ENCODE peak calls at places on chromosome 1, in six cellular contexts. Q, B, O, W, V and P are unnamed samples.

GRCh38 chr1:1065265-1065939 is 8.7 kb downstream of the RNF223 start:
- DNase-seq in Q (no peak), B (no peak), O (no peak), W (no peak), V (no peak), P (no peak)

GRCh38 chr1:56071351-56071750 is 508.0 kb downstream of the PLPP3 start:
- DNase-seq in Q (no peak), B (no peak), O (no peak), W (no peak), V (no peak), P (no peak)

GRCh38 chr1:30904191-30904961 is 4.2 kb downstream of the SDC3 start:
- DNase-seq in Q (no peak), B (no peak), O (no peak), W (no peak), V (no peak), P (no peak)

GRCh38 chr1:177479600-177479999 is 308.8 kb downstream of the BRINP2 start:
- DNase-seq in Q (no peak), B (no peak), O (no peak), W (no peak), V (no peak), P (no peak)

GRCh38 chr1:161013104-161013590 is 7.8 kb downstream of the F11R start:
- DNase-seq in Q (no peak), B (no peak), O (no peak), W (no peak), V (peak), P (no peak)

GRCh38 chr1:1038694-1039093 is 18.8 kb downstream of the AGRN start:
- DNase-seq in Q (no peak), B (no peak), O (no peak), W (no peak), V (no peak), P (no peak)

GRCh38 chr1:108686609-108687313 is 5.3 kb upstream of the PRPF38B start:
- DNase-seq in Q (no peak), B (peak), O (no peak), W (no peak), V (no peak), P (no peak)

GRCh38 chr1:55718758-55719671 is 503.9 kb upstream of the USP24 start:
- DNase-seq in Q (peak), B (peak), O (no peak), W (peak), V (no peak), P (no peak)

GRCh38 chr1:101781437-101781836 is 215.3 kb downstream of the OLFM3 start:
- DNase-seq in Q (no peak), B (peak), O (no peak), W (no peak), V (peak), P (no peak)

GRCh38 chr1:234735976-234736375 is 126.0 kb upstream of the IRF2BP2 start:
- DNase-seq in Q (no peak), B (no peak), O (no peak), W (no peak), V (no peak), P (no peak)

GRCh38 chr1:44129616-44130500 is 11.2 kb downstream of the KLF17 start:
- DNase-seq in Q (no peak), B (no peak), O (no peak), W (no peak), V (no peak), P (no peak)

GRCh38 chr1:19062258-19063029 is 106.0 kb upstream of the IFFO2 start:
- DNase-seq in Q (no peak), B (no peak), O (no peak), W (no peak), V (no peak), P (no peak)

GRCh38 chr1:27928216-27928954 is 6.4 kb upstream of the SMPDL3B start:
- DNase-seq in Q (no peak), B (peak), O (no peak), W (no peak), V (no peak), P (no peak)

GRCh38 chr1:10802948-10803715 is 6.7 kb upstream of the CASZ1 start:
- DNase-seq in Q (no peak), B (no peak), O (no peak), W (no peak), V (no peak), P (no peak)

GRCh38 chr1:90394247-90394646 is 322.9 kb downstream of the BARHL2 start:
- DNase-seq in Q (no peak), B (no peak), O (no peak), W (no peak), V (no peak), P (no peak)

GRCh38 chr1:28341591-28341990 is 12.8 kb downstream of the MED18 start:
- DNase-seq in Q (no peak), B (peak), O (no peak), W (no peak), V (no peak), P (no peak)

GRCh38 chr1:207495816-207496792 is at the start of gene CR1:
- DNase-seq in Q (peak), B (peak), O (no peak), W (peak), V (peak), P (no peak)